ENCODE peak calls at places on chromosomes 5 and 9, in five cellular contexts. P, C, R, M and D are unnamed samples.

GRCh38 chr9:81559197-81559596 is 130.2 kb downstream of the TLE1 start:
- DNase-seq in P (no peak), C (no peak), R (no peak), M (no peak), D (no peak)

GRCh38 chr9:9122230-9122875 is 1322.8 kb upstream of the DMAC1 start:
- DNase-seq in P (no peak), C (no peak), R (no peak), M (no peak), D (no peak)

GRCh38 chr9:87793292-87793691 is 67.4 kb downstream of the CTSL start:
- DNase-seq in P (no peak), C (peak; percentile 96), R (peak; percentile 92), M (peak; percentile 52), D (no peak)

GRCh38 chr5:175195698-175196656 is 248.0 kb downstream of the DRD1 start:
- DNase-seq in P (no peak), C (no peak), R (no peak), M (no peak), D (no peak)

GRCh38 chr5:119410448-119411170 is 41.7 kb upstream of the HSD17B4 start:
- DNase-seq in P (no peak), C (no peak), R (peak; percentile 27), M (no peak), D (no peak)

GRCh38 chr5:98470747-98471146 is 302.7 kb upstream of the RGMB start:
- DNase-seq in P (no peak), C (no peak), R (no peak), M (no peak), D (no peak)

GRCh38 chr5:16740476-16740875 is 123.7 kb upstream of the RETREG1 start:
- DNase-seq in P (no peak), C (no peak), R (no peak), M (no peak), D (no peak)

GRCh38 chr9:137353223-137354152 is 51.4 kb upstream of the NRARP start:
- DNase-seq in P (no peak), C (no peak), R (no peak), M (no peak), D (no peak)

GRCh38 chr5:41787257-41787656 is 83.0 kb downstream of the OXCT1 start:
- DNase-seq in P (no peak), C (peak; percentile 58), R (peak; percentile 33), M (no peak), D (no peak)

GRCh38 chr5:109922396-109922995 is 232.8 kb downstream of the MAN2A1 start:
- DNase-seq in P (no peak), C (no peak), R (no peak), M (no peak), D (no peak)

GRCh38 chr9:1709347-1709746 is 305.8 kb upstream of the SMARCA2 start:
- DNase-seq in P (no peak), C (no peak), R (no peak), M (no peak), D (no peak)

GRCh38 chr9:84123648-84124406 is 143.2 kb downstream of the RMI1 start:
- DNase-seq in P (no peak), C (no peak), R (no peak), M (no peak), D (no peak)

GRCh38 chr5:116746668-116747067 is 172.0 kb upstream of the SEMA6A start:
- DNase-seq in P (no peak), C (no peak), R (no peak), M (no peak), D (no peak)

GRCh38 chr9:76310577-76310976 is 83.6 kb downstream of the RFK start:
- DNase-seq in P (no peak), C (no peak), R (no peak), M (no peak), D (no peak)

GRCh38 chr9:32550046-32550608 is 2.0 kb upstream of the SMIM27 start:
- DNase-seq in P (no peak), C (peak; percentile 65), R (peak; percentile 40), M (no peak), D (no peak)

GRCh38 chr5:153018121-153018520 is 472.3 kb upstream of the GRIA1 start:
- DNase-seq in P (no peak), C (no peak), R (no peak), M (no peak), D (no peak)

GRCh38 chr9:91837982-91838731 is 111.9 kb downstream of the ROR2 start:
- DNase-seq in P (no peak), C (peak; percentile 58), R (peak; percentile 82), M (no peak), D (no peak)

GRCh38 chr5:423626-424258 is 19.2 kb upstream of the EXOC3 start:
- DNase-seq in P (no peak), C (no peak), R (no peak), M (no peak), D (no peak)